ENCODE peak calls at places on chromosomes 5 and 9, in ten cellular contexts. H, X, B, G, L, P, D, F, W and Y are unnamed samples. For H3K4me1, the result is how much of the 10 kb centered on the place peaks cover.

GRCh38 chr5:116492776-116493175 is 81.8 kb downstream of the SEMA6A start:
- DNase-seq in G (no peak), F (peak), H (no peak), W (no peak), P (peak), L (no peak), D (no peak), B (no peak), X (no peak), Y (no peak)

GRCh38 chr9:89635007-89635742 is 30.4 kb downstream of the GADD45G start:
- DNase-seq in B (peak), D (no peak), W (peak), F (no peak), P (no peak), H (no peak), G (no peak), L (peak), X (no peak), Y (no peak)

GRCh38 chr5:169796731-169797130 is 159.7 kb downstream of the DOCK2 start:
- DNase-seq in G (no peak), P (no peak), X (no peak), W (peak), F (no peak), H (no peak), L (no peak), D (no peak), B (no peak), Y (no peak)

GRCh38 chr9:34500623-34501267 is 22.0 kb downstream of the ENHO start:
- DNase-seq in B (peak), D (peak), L (no peak), G (peak), F (peak), X (peak), P (peak), W (no peak), H (peak), Y (peak)

GRCh38 chr5:56207537-56207936 is 25.6 kb downstream of the ANKRD55 start:
- DNase-seq in D (no peak), H (no peak), G (no peak), F (no peak), P (no peak), L (no peak), W (no peak), X (no peak), B (no peak), Y (no peak)

GRCh38 chr5:126659805-126660483 is 59.2 kb downstream of the PHAX start:
- DNase-seq in X (no peak), D (no peak), W (no peak), P (no peak), H (no peak), L (no peak), B (no peak), G (no peak), F (no peak), Y (no peak)

GRCh38 chr5:56311306-56311904 is 78.3 kb upstream of the ANKRD55 start:
- DNase-seq in B (no peak), L (no peak), G (no peak), D (no peak), P (no peak), X (no peak), F (no peak), W (no peak), H (no peak), Y (no peak)

GRCh38 chr5:5271606-5272321 is 131.6 kb downstream of the ADAMTS16 start:
- DNase-seq in L (no peak), B (no peak), P (no peak), G (no peak), X (peak), D (no peak), F (peak), H (no peak), W (peak), Y (no peak)

GRCh38 chr5:143573568-143574170 is 170.2 kb upstream of the NR3C1 start:
- DNase-seq in L (no peak), G (no peak), F (no peak), W (no peak), P (no peak), H (no peak), B (no peak), X (no peak), D (no peak), Y (no peak)

GRCh38 chr9:125361837-125362531 is 100.4 kb downstream of the GAPVD1 start:
- DNase-seq in D (no peak), W (no peak), B (no peak), P (peak), X (no peak), G (no peak), F (peak), H (no peak), L (no peak), Y (no peak)

GRCh38 chr5:169745441-169746146 is 108.5 kb downstream of the DOCK2 start:
- DNase-seq in W (peak), B (no peak), D (no peak), H (no peak), P (peak), L (no peak), F (no peak), X (no peak), G (no peak), Y (no peak)

GRCh38 chr5:181234116-181234454 is 9.6 kb downstream of the RACK1 start:
- DNase-seq in X (no peak), P (peak), W (no peak), G (no peak), F (no peak), D (no peak), H (no peak), B (no peak), L (peak), Y (no peak)

GRCh38 chr5:64333891-64334290 is 168.2 kb downstream of the RNF180 start:
- DNase-seq in L (no peak), G (no peak), D (no peak), P (no peak), F (no peak), B (no peak), X (peak), W (no peak), H (no peak), Y (no peak)

GRCh38 chr5:163696270-163696887 is 191.0 kb downstream of the MAT2B start:
- DNase-seq in D (no peak), F (peak), L (no peak), G (no peak), W (peak), H (peak), B (no peak), P (peak), X (peak), Y (peak)

GRCh38 chr5:112419050-112419595 is at the start of gene EPB41L4A:
- DNase-seq in H (no peak), F (peak), W (peak), B (peak), X (peak), L (peak), P (no peak), D (no peak), G (peak), Y (peak)

GRCh38 chr5:173794901-173795416 is 93.2 kb upstream of the CPEB4 start:
- DNase-seq in D (no peak), P (no peak), G (peak), F (no peak), B (no peak), H (no peak), L (no peak), W (no peak), X (no peak), Y (no peak)

GRCh38 chr5:56251918-56252553 is 18.9 kb upstream of the ANKRD55 start:
- DNase-seq in L (no peak), P (no peak), F (no peak), X (no peak), D (no peak), B (no peak), G (no peak), W (no peak), H (no peak), Y (no peak)

GRCh38 chr5:145967296-145967695 is 30.9 kb downstream of the SH3RF2 start:
- DNase-seq in D (no peak), H (no peak), F (no peak), X (no peak), B (no peak), G (no peak), L (no peak), P (no peak), W (no peak), Y (no peak)

GRCh38 chr5:145968970-145969713 is 32.8 kb downstream of the SH3RF2 start:
- DNase-seq in W (no peak), G (peak), F (no peak), B (no peak), D (no peak), X (no peak), L (no peak), P (no peak), H (no peak), Y (no peak)

GRCh38 chr5:145971701-145972100 is 35.3 kb downstream of the SH3RF2 start:
- DNase-seq in W (no peak), F (no peak), B (no peak), L (no peak), G (no peak), P (no peak), X (no peak), D (no peak), H (no peak), Y (no peak)

GRCh38 chr5:145969714-145970092 is 33.3 kb downstream of the SH3RF2 start:
- DNase-seq in P (no peak), G (no peak), B (no peak), L (no peak), D (no peak), F (no peak), W (no peak), X (no peak), H (no peak), Y (no peak)

GRCh38 chr5:145971108-145971507 is 34.7 kb downstream of the SH3RF2 start:
- DNase-seq in G (no peak), P (no peak), F (no peak), L (no peak), B (no peak), D (no peak), H (no peak), W (no peak), X (no peak), Y (no peak)
- H3K4me1 ChIP-seq in G (under half), P (under half), F (under half), L (under half), B (under half), D (under half), H (under half), W (under half), X (under half), Y (under half)

GRCh38 chr9:99133145-99133544 is 28.2 kb downstream of the TGFBR1 start:
- DNase-seq in L (no peak), P (no peak), F (no peak), W (no peak), X (no peak), B (no peak), D (no peak), G (no peak), H (no peak), Y (no peak)

GRCh38 chr9:99127372-99128132 is 22.6 kb downstream of the TGFBR1 start:
- DNase-seq in P (no peak), D (no peak), L (no peak), X (no peak), B (no peak), W (peak), F (no peak), H (no peak), G (no peak), Y (no peak)

GRCh38 chr9:99128133-99128406 is 23.2 kb downstream of the TGFBR1 start:
- DNase-seq in H (no peak), P (no peak), F (no peak), L (no peak), B (no peak), W (no peak), D (no peak), G (no peak), X (no peak), Y (no peak)

GRCh38 chr9:99129091-99129490 is 24.2 kb downstream of the TGFBR1 start:
- DNase-seq in F (no peak), L (no peak), P (no peak), G (no peak), D (no peak), B (no peak), W (no peak), H (no peak), X (no peak), Y (no peak)

GRCh38 chr9:99130069-99130468 is 25.2 kb downstream of the TGFBR1 start:
- DNase-seq in D (no peak), X (no peak), L (no peak), F (no peak), W (no peak), B (no peak), H (no peak), G (no peak), P (no peak), Y (no peak)
- H3K4me1 ChIP-seq in D (half or more), X (under half), L (under half), F (under half), W (under half), B (under half), H (under half), G (under half), P (under half), Y (under half)

GRCh38 chr9:94168203-94169000 is 84.1 kb downstream of the PTPDC1 start:
- DNase-seq in X (no peak), H (no peak), P (no peak), D (no peak), L (no peak), F (no peak), G (no peak), W (peak), B (no peak), Y (no peak)
- H3K4me1 ChIP-seq in X (under half), H (under half), P (under half), D (half or more), L (half or more), F (under half), G (under half), W (under half), B (half or more), Y (under half)

GRCh38 chr5:58493136-58493535 is 1.9 kb downstream of the GAPT start:
- DNase-seq in G (no peak), L (no peak), W (no peak), P (no peak), D (no peak), H (no peak), B (no peak), X (no peak), F (no peak), Y (no peak)
- H3K4me1 ChIP-seq in G (under half), L (under half), W (under half), P (under half), D (under half), H (under half), B (under half), X (under half), F (under half), Y (under half)

GRCh38 chr9:133496901-133497411 is 18.1 kb upstream of the SLC2A6 start:
- DNase-seq in F (no peak), D (no peak), B (no peak), W (no peak), L (no peak), G (no peak), H (no peak), X (no peak), P (no peak), Y (no peak)

GRCh38 chr9:133499130-133499891 is 20.4 kb upstream of the SLC2A6 start:
- DNase-seq in F (no peak), P (no peak), G (no peak), W (no peak), X (no peak), B (no peak), L (no peak), H (no peak), D (no peak), Y (no peak)

GRCh38 chr9:133499892-133500270 is 21.0 kb upstream of the SLC2A6 start:
- DNase-seq in D (no peak), G (no peak), X (no peak), W (no peak), P (no peak), B (no peak), F (no peak), H (no peak), L (no peak), Y (no peak)

GRCh38 chr9:133495327-133496293 is 16.7 kb upstream of the SLC2A6 start:
- DNase-seq in P (no peak), X (no peak), L (no peak), B (no peak), D (no peak), W (no peak), F (no peak), G (no peak), H (no peak), Y (no peak)

DNA sequence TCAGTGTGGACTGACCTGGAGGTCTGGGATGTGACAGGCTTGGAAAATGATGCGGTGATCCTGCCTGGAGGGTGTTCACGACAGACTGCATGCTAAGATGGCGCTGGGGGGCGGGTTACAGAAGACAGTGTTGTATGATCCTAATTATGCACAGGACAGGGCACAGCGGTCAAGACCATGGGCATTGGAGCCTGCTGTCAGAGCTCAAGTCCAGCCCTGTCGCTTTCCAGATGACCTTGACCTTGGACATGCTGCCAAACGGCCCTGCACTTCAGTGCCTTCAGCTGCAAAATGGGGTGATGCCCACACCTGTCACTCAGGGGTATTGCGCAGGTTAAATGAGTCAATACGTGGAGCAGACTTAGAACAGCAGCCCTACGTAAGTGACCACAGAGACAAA is 18.5 kb upstream of the SLC2A6 start:
- DNase-seq in D (no peak), B (no peak), W (no peak), F (no peak), P (no peak), H (no peak), X (no peak), L (no peak), G (no peak), Y (no peak)
- H3K4me1 ChIP-seq in D (under half), B (under half), W (under half), F (under half), P (under half), H (under half), X (under half), L (under half), G (under half), Y (under half)

GRCh38 chr9:84862308-84862707 is 192.8 kb downstream of the NTRK2 start:
- DNase-seq in F (no peak), B (no peak), G (no peak), D (no peak), X (no peak), H (no peak), W (no peak), P (no peak), L (no peak), Y (no peak)

GRCh38 chr9:84860423-84861115 is 191.0 kb downstream of the NTRK2 start:
- DNase-seq in X (no peak), D (no peak), W (peak), P (no peak), H (no peak), F (no peak), G (no peak), L (no peak), B (no peak), Y (no peak)

GRCh38 chr9:84862786-84863185 is 193.3 kb downstream of the NTRK2 start:
- DNase-seq in P (peak), X (no peak), G (no peak), L (no peak), H (peak), B (no peak), F (peak), D (no peak), W (peak), Y (peak)

GRCh38 chr9:84866402-84866801 is 196.9 kb downstream of the NTRK2 start:
- DNase-seq in D (no peak), F (no peak), G (no peak), H (no peak), W (no peak), L (no peak), X (no peak), P (no peak), B (no peak), Y (no peak)

DNA sequence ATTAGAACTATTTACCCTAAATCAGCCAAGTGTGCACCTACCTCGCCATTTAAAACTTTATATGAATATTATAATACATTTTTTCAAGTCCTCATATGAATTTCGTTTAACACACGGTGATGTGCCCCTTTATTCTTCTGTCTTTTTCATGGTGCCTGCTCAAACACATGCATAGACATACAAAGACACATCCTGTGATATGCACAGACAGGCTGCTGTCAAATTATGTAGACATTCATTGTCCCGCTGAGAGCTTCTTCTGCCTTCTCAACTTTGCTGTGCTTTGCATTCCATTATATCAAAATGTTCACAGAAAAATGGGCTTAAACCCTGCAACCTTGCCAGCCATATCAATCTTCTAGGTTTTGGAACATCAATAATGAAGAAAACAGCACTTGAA is 193.8 kb downstream of the NTRK2 start:
- DNase-seq in G (no peak), B (no peak), H (no peak), P (no peak), D (no peak), W (no peak), F (no peak), L (no peak), X (no peak), Y (no peak)
- H3K4me1 ChIP-seq in G (under half), B (under half), H (under half), P (under half), D (under half), W (under half), F (under half), L (under half), X (under half), Y (under half)

GRCh38 chr9:114365194-114365593 is 22.6 kb downstream of the AKNA start:
- DNase-seq in L (no peak), D (no peak), W (no peak), H (no peak), B (no peak), F (no peak), G (no peak), X (no peak), P (no peak), Y (no peak)

GRCh38 chr9:114363424-114363823 is 24.4 kb downstream of the AKNA start:
- DNase-seq in F (no peak), X (no peak), G (no peak), P (no peak), L (no peak), B (no peak), H (no peak), D (peak), W (no peak), Y (no peak)

GRCh38 chr9:114364123-114364522 is 23.7 kb downstream of the AKNA start:
- DNase-seq in D (no peak), B (no peak), H (no peak), L (no peak), X (no peak), P (no peak), F (no peak), G (no peak), W (peak), Y (no peak)

GRCh38 chr9:114366334-114367128 is 21.3 kb downstream of the AKNA start:
- DNase-seq in B (no peak), P (no peak), W (peak), X (no peak), G (no peak), D (peak), F (peak), H (no peak), L (no peak), Y (no peak)

DNA sequence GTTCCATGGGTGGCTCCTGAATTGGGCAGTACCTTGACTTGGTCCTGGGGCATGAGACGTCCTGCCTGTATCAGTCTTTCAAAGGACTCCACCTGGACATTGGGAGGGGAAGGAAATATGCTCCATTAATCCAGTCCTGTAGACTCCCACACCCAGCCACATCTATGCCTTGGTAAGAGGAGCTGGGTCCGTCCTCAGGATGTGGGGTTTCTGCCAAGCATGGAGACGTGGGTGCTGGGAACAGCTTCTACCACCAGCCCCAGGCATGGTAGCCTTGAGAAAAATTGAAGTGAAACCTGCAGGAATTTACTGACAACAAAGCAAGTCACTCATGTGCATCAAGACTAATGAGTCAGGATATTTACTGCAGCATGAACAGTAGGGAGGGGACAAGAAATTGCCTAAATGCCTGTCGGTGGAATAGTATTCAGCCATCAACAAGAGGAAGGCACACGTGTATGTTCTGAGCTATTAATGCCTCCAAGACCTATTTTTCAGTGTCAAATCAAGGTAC is 23.2 kb downstream of the AKNA start:
- DNase-seq in B (no peak), F (no peak), W (peak), X (no peak), G (no peak), H (no peak), L (no peak), P (no peak), D (no peak), Y (no peak)
- H3K4me1 ChIP-seq in B (under half), F (under half), W (under half), X (under half), G (under half), H (under half), L (half or more), P (under half), D (half or more), Y (under half)

DNA sequence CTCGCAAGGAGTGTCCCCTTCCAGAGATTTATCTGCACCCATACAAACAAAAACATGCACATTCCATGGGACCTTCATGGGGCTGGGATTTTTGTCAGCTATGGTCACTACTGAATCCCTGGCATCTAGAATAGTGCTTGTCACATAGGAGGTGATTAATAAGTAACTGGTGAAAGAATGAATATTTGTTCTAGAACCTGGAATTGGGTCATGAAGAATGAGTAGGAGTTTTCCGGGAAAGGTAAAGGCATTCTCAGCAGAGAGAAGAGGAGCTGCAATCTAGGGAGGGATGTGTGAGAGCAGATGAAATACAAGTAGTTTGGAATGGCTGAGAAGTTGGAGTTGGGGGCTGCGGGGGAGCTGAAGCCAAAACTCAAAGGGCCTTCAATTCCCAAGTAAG is 2.8 kb upstream of the LMAN2 start:
- DNase-seq in P (no peak), G (no peak), D (no peak), X (no peak), H (no peak), L (no peak), B (no peak), F (no peak), W (no peak), Y (no peak)
- H3K4me1 ChIP-seq in P (under half), G (under half), D (half or more), X (under half), H (under half), L (under half), B (under half), F (under half), W (under half), Y (under half)